ENCODE peak calls at places on chromosomes 7 and 10, in eight cellular contexts. Q, Y, T, S, Z, U, L and I are unnamed samples.

GRCh38 chr7:134643131-134643530 is 3.5 kb upstream of the BPGM start:
- DNase-seq in Q (no peak), Y (no peak), T (peak), S (no peak), Z (no peak), U (no peak), L (no peak), I (no peak)

GRCh38 chr7:153567426-153567825 is 484.8 kb upstream of the DPP6 start:
- DNase-seq in Q (no peak), Y (peak), T (peak), S (no peak), Z (no peak), U (no peak), L (no peak), I (no peak)

GRCh38 chr10:8112942-8113442 is 58.5 kb downstream of the GATA3 start:
- DNase-seq in Q (no peak), Y (no peak), T (no peak), S (no peak), Z (no peak), U (no peak), L (no peak), I (no peak)

GRCh38 chr10:48456808-48457761 is 147.8 kb downstream of the ARHGAP22 start:
- DNase-seq in Q (peak), Y (peak), T (no peak), S (no peak), Z (no peak), U (peak), L (peak), I (no peak)

GRCh38 chr10:75643944-75644820 is 212.8 kb downstream of the LRMDA start:
- DNase-seq in Q (no peak), Y (no peak), T (no peak), S (no peak), Z (no peak), U (no peak), L (no peak), I (no peak)

GRCh38 chr7:48085433-48085791 is 3.7 kb upstream of the UPP1 start:
- DNase-seq in Q (no peak), Y (no peak), T (no peak), S (no peak), Z (no peak), U (no peak), L (no peak), I (no peak)

GRCh38 chr7:140674356-140674800 is 1.6 kb downstream of the ADCK2 start:
- DNase-seq in Q (peak), Y (no peak), T (no peak), S (no peak), Z (no peak), U (peak), L (peak), I (no peak)

GRCh38 chr10:16923726-16924125 is 106.5 kb upstream of the RSU1 start:
- DNase-seq in Q (no peak), Y (no peak), T (peak), S (no peak), Z (no peak), U (no peak), L (no peak), I (no peak)

GRCh38 chr7:51020944-51021343 is 238.2 kb upstream of the GRB10 start:
- DNase-seq in Q (no peak), Y (no peak), T (no peak), S (no peak), Z (no peak), U (no peak), L (no peak), I (no peak)

GRCh38 chr7:68429376-68430117 is 1168.7 kb upstream of the AUTS2 start:
- DNase-seq in Q (no peak), Y (no peak), T (no peak), S (no peak), Z (no peak), U (no peak), L (no peak), I (no peak)

GRCh38 chr7:5711419-5711818 is 70.0 kb downstream of the RNF216 start:
- DNase-seq in Q (no peak), Y (no peak), T (no peak), S (no peak), Z (no peak), U (no peak), L (no peak), I (no peak)

GRCh38 chr7:29853072-29853471 is 46.8 kb downstream of the WIPF3 start:
- DNase-seq in Q (peak), Y (no peak), T (peak), S (peak), Z (no peak), U (no peak), L (no peak), I (no peak)

GRCh38 chr10:122352817-122353525 is 21.5 kb upstream of the PLEKHA1 start:
- DNase-seq in Q (no peak), Y (no peak), T (no peak), S (no peak), Z (no peak), U (no peak), L (no peak), I (no peak)

GRCh38 chr10:71877818-71878217 is 26.8 kb upstream of the PSAP start:
- DNase-seq in Q (no peak), Y (no peak), T (no peak), S (no peak), Z (peak), U (no peak), L (no peak), I (no peak)

GRCh38 chr10:112585052-112585451 is 138.0 kb downstream of the VTI1A start:
- DNase-seq in Q (no peak), Y (peak), T (peak), S (no peak), Z (no peak), U (no peak), L (no peak), I (no peak)

GRCh38 chr7:149681274-149681673 is 92.1 kb downstream of the ZNF467 start:
- DNase-seq in Q (no peak), Y (no peak), T (no peak), S (no peak), Z (no peak), U (no peak), L (no peak), I (no peak)

GRCh38 chr10:91575044-91575610 is 57.7 kb downstream of the PPP1R3C start:
- DNase-seq in Q (no peak), Y (no peak), T (no peak), S (no peak), Z (no peak), U (no peak), L (no peak), I (no peak)

GRCh38 chr10:113960617-113961260 is 82.9 kb upstream of the ADRB1 start:
- DNase-seq in Q (no peak), Y (no peak), T (peak), S (no peak), Z (peak), U (peak), L (no peak), I (peak)

GRCh38 chr10:113961261-113961938 is 82.3 kb upstream of the ADRB1 start:
- DNase-seq in Q (no peak), Y (no peak), T (no peak), S (no peak), Z (peak), U (peak), L (no peak), I (peak)

GRCh38 chr10:113967096-113967495 is 76.6 kb upstream of the ADRB1 start:
- DNase-seq in Q (no peak), Y (no peak), T (no peak), S (no peak), Z (no peak), U (no peak), L (no peak), I (no peak)

GRCh38 chr10:113965077-113965476 is 78.6 kb upstream of the ADRB1 start:
- DNase-seq in Q (no peak), Y (no peak), T (no peak), S (no peak), Z (no peak), U (no peak), L (no peak), I (no peak)

DNA sequence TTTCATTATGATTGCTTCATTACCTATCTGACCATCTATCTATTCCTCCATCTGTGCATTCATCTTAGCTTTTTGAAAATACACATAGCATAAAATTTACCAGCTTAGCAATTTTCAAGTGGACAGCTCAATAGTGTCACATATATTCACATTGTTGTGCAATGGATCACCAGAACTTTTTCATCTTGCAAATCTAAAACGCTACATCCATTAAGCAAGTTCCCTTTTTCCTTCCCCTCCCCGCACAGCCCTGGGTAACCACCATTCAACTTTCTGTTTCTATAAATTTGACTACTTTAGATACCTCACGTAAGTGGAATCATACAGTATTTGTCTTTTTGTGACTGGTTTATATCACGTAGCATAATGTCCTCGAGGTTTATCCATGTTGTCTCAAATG is 78.0 kb upstream of the ADRB1 start:
- DNase-seq in Q (no peak), Y (no peak), T (no peak), S (no peak), Z (no peak), U (no peak), L (no peak), I (no peak)
- TF ChIP-seq CTCF in Q (no peak), Y (no peak), T (no peak), S (no peak), Z (no peak), U (no peak), L (no peak), I (no peak)

DNA sequence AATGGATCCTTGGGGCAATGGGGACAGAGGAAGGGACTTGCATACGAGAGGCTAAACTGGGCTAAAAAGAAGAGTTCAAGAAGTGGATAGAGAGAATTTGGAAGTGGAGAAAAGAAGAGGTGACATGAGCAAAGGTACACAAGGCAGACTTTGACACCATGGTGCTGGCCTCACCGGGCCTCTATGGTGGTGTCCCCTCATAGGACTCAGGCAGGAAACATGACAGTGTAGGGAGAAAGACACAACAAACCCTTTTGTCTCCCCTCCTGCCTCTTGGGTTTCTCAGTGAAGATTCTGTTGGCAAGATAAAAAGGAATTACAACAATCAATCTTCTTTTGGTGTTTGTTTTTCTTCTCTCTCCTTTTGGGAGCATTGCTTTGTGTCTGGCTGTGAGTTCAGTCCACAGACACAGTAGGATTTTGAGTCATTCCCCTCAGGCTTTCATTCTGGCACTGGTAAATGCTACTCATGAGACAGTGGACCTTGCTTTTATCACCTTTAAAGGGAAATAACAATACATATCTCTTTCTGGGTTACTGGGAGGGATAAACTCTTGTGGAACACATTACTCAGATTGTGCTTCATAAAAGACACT is 827.7 kb downstream of the TNS3 start:
- DNase-seq in Q (no peak), Y (no peak), T (peak), S (no peak), Z (no peak), U (no peak), L (no peak), I (no peak)
- H3K27ac ChIP-seq in Q (no peak), Y (no peak), T (no peak), S (no peak), Z (no peak), U (no peak), L (peak), I (no peak)

DNA sequence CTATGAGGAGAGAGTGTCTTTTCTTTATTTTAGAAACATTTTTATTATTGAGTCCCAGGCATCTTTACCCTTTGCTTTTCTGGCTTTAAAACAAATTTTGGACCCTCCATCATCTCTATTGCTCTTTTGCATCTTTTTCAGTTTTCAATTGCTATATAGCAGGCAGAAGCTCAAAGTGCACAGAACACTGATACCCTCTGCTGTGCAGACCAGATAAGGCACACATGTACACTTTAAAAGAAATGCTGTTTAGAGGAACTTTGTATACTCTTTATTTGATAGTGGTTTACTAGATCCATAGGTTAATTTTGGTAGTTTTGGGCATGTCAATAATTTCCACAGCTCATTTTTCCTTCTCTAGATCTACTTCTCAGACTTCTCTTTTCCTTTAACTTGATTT is 324.2 kb downstream of the SH2D4B start:
- DNase-seq in Q (no peak), Y (no peak), T (no peak), S (no peak), Z (no peak), U (no peak), L (no peak), I (no peak)
- TF ChIP-seq CTCF in Q (no peak), Y (no peak), T (no peak), S (no peak), Z (peak), U (no peak), L (no peak), I (no peak)

DNA sequence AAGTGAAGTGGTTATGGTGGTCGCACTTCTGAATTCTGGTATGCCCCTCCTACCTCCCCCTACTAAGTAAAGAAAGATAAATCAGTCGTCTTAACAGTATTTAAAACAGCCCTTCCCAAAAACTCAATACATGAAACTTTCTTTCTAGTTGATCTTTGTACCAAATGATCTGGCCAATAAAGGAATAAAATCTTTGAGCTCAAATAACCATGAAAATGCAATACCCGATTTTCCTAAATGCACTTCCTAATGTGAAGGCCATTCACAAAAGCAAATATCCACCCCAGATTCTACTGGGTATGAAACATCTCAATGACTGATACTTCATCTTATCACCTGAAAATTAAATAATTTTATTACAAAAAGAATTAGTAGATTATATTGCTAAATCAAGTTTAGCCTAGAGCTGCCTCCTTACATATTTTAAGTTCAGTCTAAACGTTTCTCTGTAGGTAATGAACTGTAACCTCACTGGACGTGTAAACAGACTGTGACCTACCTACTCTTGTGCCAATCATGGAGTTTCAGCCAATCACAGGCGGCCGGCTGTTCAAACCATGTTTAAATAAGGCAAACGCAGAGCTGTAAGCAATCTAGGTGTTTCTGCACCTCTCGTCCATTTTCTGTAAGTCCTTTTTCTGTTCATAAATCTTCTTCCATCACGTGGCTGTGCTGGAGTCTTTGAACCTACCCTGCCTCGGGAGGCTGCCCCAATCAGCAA is 146.9 kb upstream of the AKR1E2 start:
- DNase-seq in Q (no peak), Y (no peak), T (no peak), S (no peak), Z (no peak), U (peak), L (no peak), I (no peak)
- H3K27ac ChIP-seq in Q (peak), Y (no peak), T (peak), S (peak), Z (no peak), U (peak), L (peak), I (no peak)

DNA sequence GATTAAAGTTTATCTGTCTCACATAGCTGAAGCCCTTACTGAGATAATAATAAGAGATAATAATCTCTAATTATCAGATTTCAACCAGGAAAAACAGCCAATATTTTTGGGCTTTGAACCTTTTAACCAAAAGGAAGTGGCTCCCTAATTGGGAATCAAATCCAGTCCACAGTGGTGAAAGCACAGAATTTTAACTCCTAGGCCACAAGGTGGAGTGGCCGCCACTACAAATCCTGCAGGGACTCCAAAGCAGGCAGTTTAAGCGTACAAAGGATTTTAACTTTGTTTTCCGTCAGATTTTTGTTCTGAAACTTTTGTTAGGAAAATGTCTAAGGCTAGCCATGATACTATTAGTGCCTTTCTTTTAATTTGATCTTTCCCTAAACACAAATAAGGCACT is 99.6 kb upstream of the CCNY start:
- DNase-seq in Q (no peak), Y (no peak), T (no peak), S (no peak), Z (no peak), U (no peak), L (no peak), I (no peak)
- TF ChIP-seq CTCF in Q (no peak), Y (no peak), T (peak), S (no peak), Z (peak), U (no peak), L (no peak), I (no peak)

DNA sequence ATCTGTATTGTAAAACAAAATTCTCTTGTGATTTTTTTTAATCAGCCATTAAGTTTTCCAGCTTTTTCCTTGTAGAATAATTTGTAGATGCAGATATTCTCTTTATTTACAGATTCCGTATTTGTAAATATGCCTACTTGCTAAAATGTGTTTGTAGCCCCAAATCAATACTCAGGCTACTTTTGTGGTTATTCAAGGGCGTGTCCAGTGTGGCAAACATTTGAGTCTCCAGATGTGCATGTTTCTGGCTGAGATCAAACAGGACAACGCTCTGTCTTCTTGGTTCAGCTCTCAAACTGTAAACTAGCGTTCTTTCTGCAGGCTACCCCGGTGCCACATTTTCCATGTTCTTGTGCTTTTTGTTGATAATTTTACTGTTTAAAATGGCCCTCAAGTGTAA is 16.3 kb upstream of the OR2A5 start:
- DNase-seq in Q (no peak), Y (no peak), T (no peak), S (no peak), Z (no peak), U (no peak), L (no peak), I (no peak)
- H3K27ac ChIP-seq in Q (no peak), Y (no peak), T (no peak), S (no peak), Z (no peak), U (no peak), L (no peak), I (no peak)